ENCODE peak calls at places on chromosomes 16 and 17, in nine cellular contexts. One of them, this sample, is unnamed.

GRCh38 chr16:74738134-74738541 is 36.5 kb downstream of the FA2H start:
- DNase-seq in prostate gland: no peak
- DNase-seq in tibial artery: no peak
- DNase-seq in Peyer's patch: peak
- DNase-seq in fibroblast of pulmonary artery: no peak
- DNase-seq in AG04450: no peak
- DNase-seq in endodermal cell: peak
- DNase-seq in fibroblast of lung: peak
- DNase-seq in ovary: no peak
- DNase-seq in this sample: peak

GRCh38 chr16:30346286-30346685 is 8.8 kb downstream of the CD2BP2 start:
- DNase-seq in Peyer's patch: no peak
- DNase-seq in fibroblast of lung: no peak
- DNase-seq in AG04450: no peak
- DNase-seq in endodermal cell: no peak
- DNase-seq in prostate gland: no peak
- DNase-seq in tibial artery: no peak
- DNase-seq in fibroblast of pulmonary artery: no peak
- DNase-seq in ovary: no peak
- DNase-seq in this sample: no peak

GRCh38 chr17:38747385-38748328 is 479 bp downstream of the PCGF2 start:
- DNase-seq in endodermal cell: peak
- DNase-seq in ovary: peak
- DNase-seq in fibroblast of lung: no peak
- DNase-seq in prostate gland: peak
- DNase-seq in AG04450: no peak
- DNase-seq in Peyer's patch: peak
- DNase-seq in fibroblast of pulmonary artery: no peak
- DNase-seq in tibial artery: no peak
- DNase-seq in this sample: no peak

GRCh38 chr16:27355610-27356009 is 41.8 kb downstream of the IL4R start:
- DNase-seq in AG04450: no peak
- DNase-seq in prostate gland: no peak
- DNase-seq in fibroblast of pulmonary artery: peak
- DNase-seq in fibroblast of lung: peak
- DNase-seq in Peyer's patch: no peak
- DNase-seq in tibial artery: peak
- DNase-seq in ovary: no peak
- DNase-seq in endodermal cell: peak
- DNase-seq in this sample: peak

GRCh38 chr17:19354123-19354522 is 8.4 kb downstream of the B9D1 start:
- DNase-seq in fibroblast of lung: peak
- DNase-seq in ovary: no peak
- DNase-seq in Peyer's patch: no peak
- DNase-seq in endodermal cell: peak
- DNase-seq in AG04450: peak
- DNase-seq in tibial artery: no peak
- DNase-seq in prostate gland: no peak
- DNase-seq in fibroblast of pulmonary artery: peak
- DNase-seq in this sample: peak

GRCh38 chr17:17987187-17987896 is 14.7 kb downstream of the DRC3 start:
- DNase-seq in ovary: no peak
- DNase-seq in fibroblast of pulmonary artery: no peak
- DNase-seq in Peyer's patch: no peak
- DNase-seq in prostate gland: no peak
- DNase-seq in tibial artery: no peak
- DNase-seq in AG04450: no peak
- DNase-seq in fibroblast of lung: no peak
- DNase-seq in endodermal cell: peak
- DNase-seq in this sample: no peak

GRCh38 chr17:72662827-72663190 is 429.7 kb downstream of the SLC39A11 start:
- DNase-seq in ovary: no peak
- DNase-seq in AG04450: no peak
- DNase-seq in Peyer's patch: no peak
- DNase-seq in fibroblast of pulmonary artery: no peak
- DNase-seq in tibial artery: no peak
- DNase-seq in prostate gland: no peak
- DNase-seq in endodermal cell: no peak
- DNase-seq in fibroblast of lung: no peak
- DNase-seq in this sample: no peak

GRCh38 chr16:81456523-81457325 is 12.1 kb downstream of the CMIP start:
- DNase-seq in prostate gland: no peak
- DNase-seq in tibial artery: no peak
- DNase-seq in ovary: no peak
- DNase-seq in fibroblast of pulmonary artery: no peak
- DNase-seq in endodermal cell: no peak
- DNase-seq in AG04450: no peak
- DNase-seq in Peyer's patch: peak
- DNase-seq in fibroblast of lung: no peak
- DNase-seq in this sample: no peak

GRCh38 chr17:71118039-71118438 is 948.7 kb downstream of the KCNJ2 start:
- DNase-seq in fibroblast of lung: peak
- DNase-seq in fibroblast of pulmonary artery: no peak
- DNase-seq in prostate gland: no peak
- DNase-seq in AG04450: no peak
- DNase-seq in ovary: no peak
- DNase-seq in Peyer's patch: no peak
- DNase-seq in tibial artery: no peak
- DNase-seq in endodermal cell: peak
- DNase-seq in this sample: peak

GRCh38 chr17:12907477-12907876 is 110.3 kb downstream of the ELAC2 start:
- DNase-seq in fibroblast of pulmonary artery: no peak
- DNase-seq in ovary: no peak
- DNase-seq in tibial artery: no peak
- DNase-seq in endodermal cell: no peak
- DNase-seq in Peyer's patch: no peak
- DNase-seq in prostate gland: no peak
- DNase-seq in AG04450: no peak
- DNase-seq in fibroblast of lung: no peak
- DNase-seq in this sample: no peak

GRCh38 chr16:89067677-89068076 is 26.0 kb upstream of the ACSF3 start:
- DNase-seq in fibroblast of pulmonary artery: no peak
- DNase-seq in ovary: no peak
- DNase-seq in fibroblast of lung: no peak
- DNase-seq in prostate gland: no peak
- DNase-seq in tibial artery: no peak
- DNase-seq in Peyer's patch: no peak
- DNase-seq in endodermal cell: no peak
- DNase-seq in AG04450: no peak
- DNase-seq in this sample: peak

GRCh38 chr17:82196273-82196672 is 16.4 kb downstream of the CCDC57 start:
- DNase-seq in Peyer's patch: no peak
- DNase-seq in fibroblast of lung: no peak
- DNase-seq in endodermal cell: no peak
- DNase-seq in tibial artery: no peak
- DNase-seq in AG04450: no peak
- DNase-seq in fibroblast of pulmonary artery: no peak
- DNase-seq in ovary: no peak
- DNase-seq in prostate gland: no peak
- DNase-seq in this sample: no peak

GRCh38 chr17:82195675-82196258 is 16.9 kb downstream of the CCDC57 start:
- DNase-seq in tibial artery: no peak
- DNase-seq in fibroblast of pulmonary artery: no peak
- DNase-seq in Peyer's patch: no peak
- DNase-seq in AG04450: no peak
- DNase-seq in endodermal cell: peak
- DNase-seq in fibroblast of lung: no peak
- DNase-seq in ovary: no peak
- DNase-seq in prostate gland: no peak
- DNase-seq in this sample: no peak

GRCh38 chr17:82198092-82198491 is 14.6 kb downstream of the CCDC57 start:
- DNase-seq in fibroblast of pulmonary artery: no peak
- DNase-seq in tibial artery: no peak
- DNase-seq in Peyer's patch: no peak
- DNase-seq in prostate gland: no peak
- DNase-seq in fibroblast of lung: no peak
- DNase-seq in ovary: no peak
- DNase-seq in endodermal cell: no peak
- DNase-seq in AG04450: no peak
- DNase-seq in this sample: no peak

GRCh38 chr17:82194765-82195164 is 17.9 kb downstream of the CCDC57 start:
- DNase-seq in fibroblast of pulmonary artery: no peak
- DNase-seq in tibial artery: no peak
- DNase-seq in fibroblast of lung: no peak
- DNase-seq in ovary: no peak
- DNase-seq in prostate gland: no peak
- DNase-seq in AG04450: no peak
- DNase-seq in Peyer's patch: no peak
- DNase-seq in endodermal cell: no peak
- DNase-seq in this sample: no peak

DNA sequence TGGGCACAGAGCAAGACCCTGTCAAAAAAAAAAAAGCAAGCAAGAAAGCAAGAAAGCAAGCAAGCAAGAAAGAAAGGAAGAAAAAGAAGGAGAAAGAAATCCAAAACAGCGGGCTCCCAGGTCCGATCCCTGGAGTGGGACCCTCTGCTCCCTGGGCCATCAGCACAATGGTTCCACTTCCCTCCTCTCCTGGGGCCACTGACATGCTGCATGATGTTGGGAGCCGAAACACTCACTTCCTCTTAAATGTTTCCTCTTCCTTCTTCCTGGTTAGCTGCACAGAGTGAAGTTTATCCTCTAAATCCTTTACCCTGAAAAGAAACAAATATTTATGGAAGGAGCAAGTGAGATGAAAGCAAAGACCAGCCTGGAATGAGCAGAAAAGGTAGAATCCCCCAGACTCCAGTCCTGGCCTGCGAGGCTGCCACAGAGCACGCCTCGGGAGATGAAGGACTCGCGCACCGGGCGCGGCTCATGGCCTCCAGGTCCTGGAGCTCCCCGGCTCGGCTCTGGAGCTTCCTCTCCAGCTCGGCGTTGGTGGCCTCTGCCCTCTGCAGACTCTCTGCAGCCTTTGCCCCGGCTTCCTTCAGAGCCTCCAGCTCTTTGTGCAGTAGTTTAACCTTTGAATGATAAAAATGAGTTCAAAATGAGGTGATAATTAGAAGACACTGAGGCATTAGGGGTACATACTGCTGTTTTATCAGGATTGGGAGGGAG is 19.0 kb downstream of the CCDC57 start:
- DNase-seq in fibroblast of pulmonary artery: no peak
- DNase-seq in Peyer's patch: peak
- DNase-seq in fibroblast of lung: no peak
- DNase-seq in ovary: no peak
- DNase-seq in tibial artery: no peak
- DNase-seq in AG04450: no peak
- DNase-seq in prostate gland: no peak
- DNase-seq in endodermal cell: no peak
- DNase-seq in this sample: no peak
- H3K4me3 ChIP-seq in fibroblast of pulmonary artery: no peak
- H3K4me3 ChIP-seq in Peyer's patch: peak
- H3K4me3 ChIP-seq in fibroblast of lung: no peak
- H3K4me3 ChIP-seq in ovary: no peak
- H3K4me3 ChIP-seq in tibial artery: no peak
- H3K4me3 ChIP-seq in AG04450: no peak
- H3K4me3 ChIP-seq in prostate gland: no peak
- H3K4me3 ChIP-seq in endodermal cell: no peak
- H3K4me3 ChIP-seq in this sample: no peak

GRCh38 chr16:539901-540530 is 12.5 kb downstream of the CAPN15 start:
- DNase-seq in prostate gland: no peak
- DNase-seq in endodermal cell: no peak
- DNase-seq in Peyer's patch: no peak
- DNase-seq in AG04450: peak
- DNase-seq in fibroblast of lung: peak
- DNase-seq in tibial artery: no peak
- DNase-seq in ovary: no peak
- DNase-seq in fibroblast of pulmonary artery: no peak
- DNase-seq in this sample: no peak
- TF ChIP-seq CTCF in prostate gland: no peak
- TF ChIP-seq CTCF in endodermal cell: no peak
- TF ChIP-seq CTCF in Peyer's patch: no peak
- TF ChIP-seq CTCF in AG04450: peak
- TF ChIP-seq CTCF in fibroblast of lung: no peak
- TF ChIP-seq CTCF in tibial artery: no peak
- TF ChIP-seq CTCF in ovary: no peak
- TF ChIP-seq CTCF in fibroblast of pulmonary artery: no peak
- TF ChIP-seq CTCF in this sample: no peak

DNA sequence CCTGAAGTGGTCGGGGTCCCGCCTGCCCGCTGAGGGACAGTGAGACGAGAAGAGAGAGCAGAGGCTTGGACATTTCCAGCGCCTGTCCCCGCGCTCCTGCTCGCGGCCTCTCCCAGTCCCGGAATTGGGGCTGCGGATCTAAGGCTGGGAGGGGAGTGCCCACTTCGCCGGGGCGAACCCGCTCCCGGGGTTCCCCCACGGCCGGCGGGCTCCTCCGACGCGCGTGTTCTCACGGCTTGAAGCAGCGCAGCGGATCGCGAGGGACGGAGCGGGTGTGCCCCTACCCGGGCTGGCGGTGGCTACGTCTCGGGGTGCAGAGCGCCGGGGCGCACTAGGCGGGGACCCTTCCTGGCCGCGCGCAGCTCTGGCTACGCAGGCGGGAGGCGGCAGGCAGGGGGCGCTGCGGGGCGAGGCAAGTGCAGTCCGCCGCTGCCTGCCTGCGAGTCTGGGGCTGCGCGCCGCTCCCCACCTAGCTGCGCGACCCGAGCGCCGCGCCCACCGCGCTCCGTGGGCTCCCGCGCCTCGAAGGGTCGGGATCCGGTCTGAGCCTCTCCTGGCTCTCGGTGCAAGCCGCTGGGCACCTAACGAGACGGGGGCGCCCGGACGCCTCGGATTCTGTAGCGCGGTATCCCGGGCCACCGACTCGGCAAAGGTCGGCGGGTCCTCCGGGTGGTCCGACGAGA is 1.2 kb downstream of the NGFR start:
- DNase-seq in endodermal cell: peak
- DNase-seq in AG04450: no peak
- DNase-seq in tibial artery: peak
- DNase-seq in fibroblast of pulmonary artery: peak
- DNase-seq in fibroblast of lung: peak
- DNase-seq in Peyer's patch: peak
- DNase-seq in ovary: peak
- DNase-seq in prostate gland: peak
- DNase-seq in this sample: peak
- H3K4me3 ChIP-seq in endodermal cell: peak
- H3K4me3 ChIP-seq in AG04450: no peak
- H3K4me3 ChIP-seq in tibial artery: peak
- H3K4me3 ChIP-seq in fibroblast of pulmonary artery: no peak
- H3K4me3 ChIP-seq in fibroblast of lung: no peak
- H3K4me3 ChIP-seq in Peyer's patch: peak
- H3K4me3 ChIP-seq in ovary: peak
- H3K4me3 ChIP-seq in prostate gland: peak
- H3K4me3 ChIP-seq in this sample: peak

DNA sequence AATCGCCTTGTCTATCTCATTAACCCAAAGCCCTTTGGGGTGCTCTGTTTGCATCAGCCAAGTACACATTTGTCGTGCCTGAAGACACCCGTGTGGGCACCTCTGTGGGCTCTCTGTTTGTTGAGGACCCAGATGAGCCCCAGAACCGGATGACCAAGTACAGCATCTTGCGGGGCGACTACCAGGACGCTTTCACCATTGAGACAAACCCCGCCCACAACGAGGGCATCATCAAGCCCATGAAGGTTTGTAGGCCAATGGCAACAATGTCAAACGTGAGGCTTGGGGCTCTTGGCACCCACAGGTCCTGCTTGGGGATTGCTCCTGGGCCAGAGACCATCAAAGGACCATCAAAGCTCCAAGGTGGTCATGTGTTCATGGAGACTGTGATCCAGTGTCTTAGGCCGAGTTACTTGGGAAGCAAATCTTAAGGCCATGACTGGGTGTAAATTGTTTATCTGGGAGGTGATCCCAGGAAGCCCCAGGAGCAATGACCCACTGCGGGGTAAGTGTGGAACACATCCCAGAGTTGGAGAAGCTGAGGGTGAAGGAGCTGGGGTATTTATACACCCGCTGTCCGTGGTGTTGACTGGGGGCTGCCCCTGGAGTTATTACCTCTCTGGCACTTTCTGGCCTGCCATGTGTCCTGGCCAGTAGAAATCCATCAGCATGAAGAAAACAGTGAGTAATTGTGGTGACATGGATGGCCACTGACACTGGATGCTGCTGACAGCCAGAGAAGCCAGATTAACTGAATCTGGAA is 24.0 kb downstream of the CDH5 start:
- DNase-seq in fibroblast of pulmonary artery: no peak
- DNase-seq in tibial artery: no peak
- DNase-seq in fibroblast of lung: no peak
- DNase-seq in ovary: no peak
- DNase-seq in prostate gland: no peak
- DNase-seq in endodermal cell: no peak
- DNase-seq in AG04450: no peak
- DNase-seq in Peyer's patch: no peak
- DNase-seq in this sample: no peak
- TF ChIP-seq CTCF in fibroblast of pulmonary artery: no peak
- TF ChIP-seq CTCF in tibial artery: no peak
- TF ChIP-seq CTCF in fibroblast of lung: no peak
- TF ChIP-seq CTCF in ovary: no peak
- TF ChIP-seq CTCF in prostate gland: no peak
- TF ChIP-seq CTCF in endodermal cell: no peak
- TF ChIP-seq CTCF in AG04450: no peak
- TF ChIP-seq CTCF in Peyer's patch: no peak
- TF ChIP-seq CTCF in this sample: no peak

This sample was measured in epithelial cell of esophagus.